ENCODE peak calls at places on chromosomes 7 and 10, in nine cellular contexts. T is A549, I is breast epithelium, G is IMR-90, H is uterus, D is NB4, N is gastrocnemius medialis, B is heart left ventricle, Y is right lobe of liver. R is an unnamed sample.

GRCh38 chr7:89695241-89695640 is 459.0 kb upstream of the STEAP1 start:
- DNase-seq in I (no peak), N (no peak), B (no peak), G (no peak), H (no peak), D (peak), T (no peak), Y (no peak), R (no peak)

GRCh38 chr7:98133181-98133580 is 26.5 kb downstream of the LMTK2 start:
- DNase-seq in I (no peak), D (peak), T (no peak), H (no peak), Y (no peak), N (no peak), B (no peak), G (no peak), R (no peak)

GRCh38 chr7:92595281-92595680 is 5.1 kb upstream of the FAM133B start:
- DNase-seq in T (no peak), N (no peak), D (no peak), Y (no peak), H (no peak), B (no peak), G (peak), I (no peak), R (no peak)

GRCh38 chr10:56593120-56593519 is 232.1 kb upstream of the ZWINT start:
- DNase-seq in H (no peak), I (no peak), T (no peak), Y (no peak), B (no peak), N (no peak), D (no peak), G (no peak), R (no peak)

GRCh38 chr10:9274206-9274755 is 1219.8 kb downstream of the GATA3 start:
- DNase-seq in D (no peak), G (no peak), N (no peak), B (no peak), T (no peak), I (no peak), H (no peak), Y (no peak), R (no peak)

GRCh38 chr10:61835069-61835908 is 66.2 kb upstream of the ARID5B start:
- DNase-seq in H (peak), B (no peak), G (peak), I (no peak), D (peak), T (peak), Y (no peak), N (no peak), R (peak)

GRCh38 chr10:123007558-123008378 is 827 bp downstream of the IKZF5 start:
- DNase-seq in Y (peak), I (no peak), B (no peak), H (no peak), G (peak), T (peak), D (peak), N (peak), R (peak)

GRCh38 chr10:98380493-98381339 is 34.3 kb downstream of the PYROXD2 start:
- DNase-seq in H (no peak), N (no peak), D (no peak), I (no peak), Y (no peak), G (peak), B (no peak), T (no peak), R (no peak)

GRCh38 chr10:23530079-23530478 is 91.2 kb downstream of the OTUD1 start:
- DNase-seq in I (no peak), T (peak), Y (no peak), D (no peak), B (no peak), N (no peak), G (peak), H (no peak), R (no peak)

GRCh38 chr10:112721080-112721698 is 228.9 kb upstream of the TCF7L2 start:
- DNase-seq in G (peak), Y (no peak), D (peak), I (no peak), B (no peak), T (peak), N (no peak), H (no peak), R (no peak)

GRCh38 chr7:16801111-16801542 is 3.7 kb downstream of the AGR2 start:
- DNase-seq in H (no peak), N (no peak), T (peak), D (peak), Y (no peak), B (no peak), G (peak), I (no peak), R (no peak)

GRCh38 chr10:79346388-79347225 is 662 bp upstream of the PPIF start:
- DNase-seq in H (peak), D (no peak), I (no peak), B (no peak), Y (no peak), N (no peak), G (no peak), T (no peak), R (no peak)

GRCh38 chr10:124688889-124689670 is 55.1 kb downstream of the FAM53B start:
- DNase-seq in G (no peak), Y (no peak), I (no peak), T (no peak), D (no peak), H (no peak), N (peak), B (no peak), R (no peak)

GRCh38 chr7:96968981-96969380 is 36.4 kb upstream of the DLX6 start:
- DNase-seq in B (no peak), H (no peak), G (no peak), N (no peak), D (no peak), I (no peak), Y (no peak), T (no peak), R (no peak)

GRCh38 chr10:62036186-62037081 is 134.9 kb downstream of the ARID5B start:
- DNase-seq in N (no peak), T (no peak), Y (no peak), D (no peak), B (no peak), I (no peak), H (no peak), G (no peak), R (no peak)

GRCh38 chr7:142560166-142560565 is 189.1 kb upstream of the PRSS1 start:
- DNase-seq in G (no peak), D (no peak), N (no peak), Y (no peak), T (no peak), B (no peak), H (no peak), I (no peak), R (no peak)

GRCh38 chr7:540997-541396 is 21.4 kb upstream of the PDGFA start:
- DNase-seq in B (no peak), H (no peak), D (peak), T (no peak), Y (no peak), I (no peak), G (no peak), N (no peak), R (no peak)

GRCh38 chr10:125084191-125085186 is 75.9 kb downstream of the CTBP2 start:
- DNase-seq in B (peak), D (no peak), N (peak), T (peak), G (peak), H (peak), Y (peak), I (peak), R (peak)

GRCh38 chr7:129777993-129778769 is 166.7 kb downstream of the NRF1 start:
- DNase-seq in N (no peak), H (no peak), B (no peak), G (no peak), T (no peak), D (no peak), Y (no peak), I (no peak), R (no peak)

GRCh38 chr7:151006590-151007300 is 15.9 kb downstream of the NOS3 start:
- DNase-seq in B (no peak), H (no peak), Y (peak), G (no peak), T (no peak), I (no peak), D (no peak), N (no peak), R (no peak)

GRCh38 chr7:145147865-145148264 is 312.0 kb upstream of the TPK1 start:
- DNase-seq in N (no peak), B (no peak), Y (no peak), H (no peak), D (no peak), T (no peak), G (no peak), I (no peak), R (no peak)

GRCh38 chr10:88115406-88115805 is 252.0 kb downstream of the PTEN start:
- DNase-seq in D (no peak), H (no peak), N (no peak), T (no peak), B (no peak), G (no peak), I (no peak), Y (no peak), R (no peak)

GRCh38 chr7:117212969-117213877 is 109.6 kb downstream of the WNT2 start:
- DNase-seq in H (peak), D (peak), Y (no peak), I (no peak), T (peak), N (no peak), G (peak), B (no peak), R (peak)

GRCh38 chr7:2824678-2825461 is 19.2 kb downstream of the GNA12 start:
- DNase-seq in D (no peak), T (no peak), I (no peak), B (no peak), G (peak), Y (no peak), H (no peak), N (no peak), R (no peak)

GRCh38 chr7:105325225-105325904 is 63.4 kb downstream of the SRPK2 start:
- DNase-seq in B (no peak), T (no peak), H (no peak), Y (no peak), G (no peak), I (no peak), D (no peak), N (no peak), R (no peak)

GRCh38 chr7:38127216-38128207 is 50.5 kb upstream of the STARD3NL start:
- DNase-seq in D (no peak), G (no peak), I (no peak), B (no peak), H (no peak), Y (no peak), T (no peak), N (no peak), R (no peak)

GRCh38 chr7:101880536-101881443 is 63.4 kb downstream of the CUX1 start:
- DNase-seq in D (no peak), B (no peak), N (peak), Y (no peak), H (peak), T (no peak), G (peak), I (no peak), R (peak)

GRCh38 chr10:71621783-71622526 is 97.6 kb downstream of the C10orf105 start:
- DNase-seq in I (no peak), B (no peak), D (no peak), Y (peak), H (peak), T (no peak), N (no peak), G (peak), R (no peak)

GRCh38 chr10:74008212-74008731 is 10.4 kb downstream of the VCL start:
- DNase-seq in T (no peak), B (no peak), N (no peak), H (no peak), D (no peak), G (peak), I (no peak), Y (no peak), R (no peak)

GRCh38 chr10:80411681-80412230 is 3.4 kb downstream of the PRXL2A start:
- DNase-seq in I (no peak), T (no peak), B (no peak), D (no peak), Y (no peak), H (no peak), N (no peak), G (no peak), R (no peak)

GRCh38 chr10:27944005-27944404 is 54.9 kb downstream of the ODAD2 start:
- DNase-seq in N (no peak), G (no peak), T (no peak), I (no peak), B (no peak), D (no peak), H (no peak), Y (no peak), R (no peak)
- TF ChIP-seq CTCF in N (no peak), G (no peak), T (no peak), I (no peak), B (no peak), D (no peak), H (no peak), Y (no peak), R (no peak)

GRCh38 chr10:110833234-110833940 is 38.3 kb upstream of the PDCD4 start:
- DNase-seq in D (no peak), N (no peak), T (no peak), G (no peak), H (no peak), I (no peak), B (no peak), Y (no peak), R (peak)

GRCh38 chr10:110835841-110836240 is 35.9 kb upstream of the PDCD4 start:
- DNase-seq in D (no peak), I (no peak), T (no peak), B (no peak), N (no peak), H (no peak), Y (no peak), G (no peak), R (no peak)

GRCh38 chr10:110834622-110835219 is 37.0 kb upstream of the PDCD4 start:
- DNase-seq in N (no peak), G (no peak), Y (no peak), T (no peak), D (peak), B (no peak), H (peak), I (no peak), R (peak)

GRCh38 chr10:110837418-110838120 is 34.2 kb upstream of the PDCD4 start:
- DNase-seq in T (no peak), G (no peak), I (no peak), H (peak), D (no peak), N (no peak), B (no peak), Y (no peak), R (no peak)

GRCh38 chr10:110833941-110834621 is 37.6 kb upstream of the PDCD4 start:
- DNase-seq in H (no peak), Y (no peak), N (no peak), D (no peak), G (no peak), B (no peak), I (no peak), T (no peak), R (peak)
- TF ChIP-seq POLR2A in H (no peak), Y (no peak), N (no peak), D (no peak), G (no peak), B (no peak), I (no peak), T (no peak), R (no peak)

GRCh38 chr7:64625114-64626082 is 40.5 kb upstream of the ZNF107 start:
- DNase-seq in G (no peak), N (no peak), H (no peak), Y (no peak), I (no peak), T (no peak), D (peak), B (no peak), R (no peak)
- TF ChIP-seq CTCF in G (peak), N (peak), H (peak), Y (peak), I (peak), T (peak), D (peak), B (peak), R (peak)

GRCh38 chr10:110671788-110672579 is 27.8 kb downstream of the RBM20 start:
- DNase-seq in Y (peak), I (peak), B (peak), G (peak), T (peak), H (peak), D (peak), N (peak), R (peak)
- TF ChIP-seq POLR2A in Y (peak), I (no peak), B (no peak), G (no peak), T (peak), H (no peak), D (no peak), N (peak), R (no peak)